ENCODE peak calls at places on chromosomes 1 and 21, in four cellular contexts. K, X, O and L are unnamed samples. For H3K27me3 and H3K36me3, the result is how much of the 10 kb centered on the place peaks cover.

GRCh38 chr1:206826409-206826808 is 39.0 kb upstream of the IL20 start:
- DNase-seq in K (no peak), O (no peak), X (no peak), L (no peak)

GRCh38 chr1:204317170-204317569 is 42.6 kb downstream of the PLEKHA6 start:
- DNase-seq in X (no peak), K (no peak), O (no peak), L (no peak)

GRCh38 chr1:62395291-62395690 is 41.6 kb upstream of the USP1 start:
- DNase-seq in O (no peak), K (no peak), X (no peak), L (no peak)

GRCh38 chr1:231040019-231040799 is at the start of gene FAM89A:
- DNase-seq in K (peak), O (peak), X (peak), L (peak)

GRCh38 chr21:46124926-46125845 is 27.3 kb downstream of the COL6A2 start:
- DNase-seq in K (no peak), O (peak), X (no peak), L (peak)

GRCh38 chr1:115211071-115211745 is 121.9 kb upstream of the TSPAN2 start:
- DNase-seq in O (no peak), X (peak), K (no peak), L (no peak)

GRCh38 chr21:35324372-35325220 is 275.5 kb upstream of the RUNX1 start:
- DNase-seq in K (no peak), X (no peak), O (no peak), L (no peak)

GRCh38 chr1:159780583-159781582 is at the start of gene DUSP23:
- DNase-seq in X (peak), K (peak), O (peak), L (peak)

GRCh38 chr1:245173446-245174178 is 18.8 kb downstream of the KIF26B start:
- DNase-seq in X (no peak), O (no peak), K (no peak), L (no peak)

GRCh38 chr1:60088620-60089155 is 15.1 kb upstream of the C1orf87 start:
- DNase-seq in K (no peak), X (no peak), O (no peak), L (no peak)

GRCh38 chr1:199102239-199102638 is 463.4 kb downstream of the PTPRC start:
- DNase-seq in K (no peak), O (no peak), X (no peak), L (no peak)

GRCh38 chr1:74733616-74734484 is 898 bp downstream of the TYW3 start:
- DNase-seq in X (no peak), K (peak), O (no peak), L (peak)

GRCh38 chr1:55720243-55720642 is 505.1 kb upstream of the USP24 start:
- DNase-seq in X (no peak), O (no peak), K (no peak), L (no peak)

GRCh38 chr1:94790246-94790645 is 29.9 kb upstream of the SLC44A3 start:
- DNase-seq in X (no peak), K (no peak), O (no peak), L (no peak)

GRCh38 chr1:12619396-12620141 is 1.6 kb upstream of the DHRS3 start:
- DNase-seq in K (peak), O (peak), X (peak), L (peak)

GRCh38 chr1:115184260-115184950 is 95.1 kb upstream of the TSPAN2 start:
- DNase-seq in K (no peak), X (no peak), O (no peak), L (no peak)

GRCh38 chr1:18951818-18952391 is 4.6 kb downstream of the IFFO2 start:
- DNase-seq in X (no peak), O (no peak), K (peak), L (no peak)

GRCh38 chr1:44425327-44426082 is 20.4 kb downstream of the RNF220 start:
- DNase-seq in X (no peak), O (no peak), K (no peak), L (no peak)
- H3K27me3 ChIP-seq in X (under half), O (under half), K (under half), L (under half)

GRCh38 chr1:54355931-54356679 is 50.1 kb downstream of the SSBP3 start:
- DNase-seq in X (no peak), K (no peak), O (no peak), L (no peak)
- H3K4me3 ChIP-seq in X (peak), K (peak), O (no peak), L (no peak)

DNA sequence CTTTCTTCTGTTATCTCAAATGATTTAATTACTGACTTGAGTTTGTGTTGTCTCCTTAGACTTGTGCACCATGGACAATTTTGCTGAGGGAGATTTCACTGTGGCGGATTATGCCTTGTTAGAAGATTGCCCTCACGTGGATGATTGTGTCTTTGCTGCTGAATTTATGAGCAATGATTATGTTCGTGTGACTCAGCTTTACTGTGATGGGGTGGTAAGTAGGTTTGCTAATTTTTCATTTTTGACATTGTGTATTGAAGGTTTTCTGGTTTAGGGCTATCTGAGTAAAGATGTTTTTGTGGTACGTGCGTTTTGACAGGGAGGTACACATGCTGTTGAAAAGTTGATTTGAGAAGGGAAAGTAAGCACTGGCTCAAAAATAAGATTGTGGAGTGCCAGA is 14.1 kb downstream of the TTC3 start:
- DNase-seq in O (no peak), K (no peak), X (no peak), L (no peak)
- H3K36me3 ChIP-seq in O (under half), K (under half), X (under half), L (under half)

GRCh38 chr1:1959840-1960479 is 40.9 kb upstream of the TMEM52 start:
- DNase-seq in K (peak), X (peak), O (peak), L (peak)

GRCh38 chr1:1956586-1957532 is 37.8 kb upstream of the TMEM52 start:
- DNase-seq in O (no peak), K (no peak), X (no peak), L (no peak)

GRCh38 chr1:1957533-1957961 is 38.5 kb upstream of the TMEM52 start:
- DNase-seq in K (no peak), X (no peak), O (no peak), L (no peak)

GRCh38 chr1:1959459-1959839 is 40.4 kb upstream of the TMEM52 start:
- DNase-seq in X (no peak), O (no peak), K (no peak), L (no peak)

GRCh38 chr1:1958071-1958541 is 39.0 kb upstream of the TMEM52 start:
- DNase-seq in K (no peak), X (no peak), O (no peak), L (no peak)
- H3K27me3 ChIP-seq in K (under half), X (under half), O (under half), L (under half)

GRCh38 chr1:154502742-154503111 is 515 bp upstream of the SHE start:
- DNase-seq in X (peak), K (no peak), O (no peak), L (peak)

GRCh38 chr1:154499446-154499845 is 2.6 kb upstream of the TDRD10 start:
- DNase-seq in X (no peak), K (no peak), O (no peak), L (no peak)

GRCh38 chr1:154502066-154502741 is at the start of the genes SHE and TDRD10:
- DNase-seq in K (no peak), O (peak), X (no peak), L (peak)

GRCh38 chr1:154500533-154500932 is 1.5 kb upstream of the TDRD10 start:
- DNase-seq in O (no peak), X (no peak), K (no peak), L (no peak)

DNA sequence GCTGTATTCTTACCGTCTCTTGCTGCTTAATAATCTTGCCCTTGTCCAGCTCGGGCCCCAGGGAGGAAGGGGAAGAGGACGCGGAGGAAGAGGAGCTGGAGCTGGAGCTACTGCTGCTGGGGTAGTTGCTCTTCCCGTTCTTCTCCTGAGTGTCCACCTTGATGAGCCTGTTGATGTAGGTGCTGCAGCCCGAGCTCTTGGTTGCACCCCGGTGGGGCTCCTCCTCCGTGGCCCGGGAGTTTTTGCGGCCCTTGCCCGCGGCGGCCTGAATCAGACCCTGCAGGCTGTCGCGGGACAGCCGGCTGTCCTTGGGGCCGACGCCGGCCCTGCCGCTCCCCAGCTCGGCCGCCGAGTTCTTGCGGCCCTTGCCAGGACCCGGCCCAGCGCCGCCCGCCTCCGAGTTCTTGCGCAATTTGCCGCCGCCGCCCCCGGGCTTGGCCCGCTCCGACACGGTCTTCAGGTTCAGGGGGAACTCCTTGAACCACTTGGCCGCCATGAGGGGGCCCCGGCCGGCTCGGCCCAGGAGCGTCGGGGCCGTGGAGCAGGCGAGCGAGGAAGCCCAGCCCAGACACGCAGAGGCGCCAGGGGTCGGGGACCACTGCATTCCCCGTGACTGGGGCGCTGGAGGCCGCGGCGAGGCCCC is 475 bp upstream of the TDRD10 start:
- DNase-seq in K (no peak), O (peak), X (peak), L (peak)
- H3K4me3 ChIP-seq in K (no peak), O (peak), X (peak), L (peak)

GRCh38 chr1:220156620-220157146 is 62.8 kb downstream of the IARS2 start:
- DNase-seq in X (no peak), K (no peak), O (no peak), L (no peak)
- H3K36me3 ChIP-seq in X (under half), K (under half), O (half or more), L (under half)